ENCODE peak calls at places on chromosome 9, in ten cellular contexts. T, W, F, N, M, Q, X, V, B and S are unnamed samples.

GRCh38 chr9:136672431-136673087 is 9.8 kb downstream of the EGFL7 start:
- DNase-seq in T (no peak), W (no peak), F (no peak), N (no peak), M (no peak), Q (no peak), X (no peak), V (no peak), B (no peak), S (no peak)

GRCh38 chr9:107016383-107016782 is 153.4 kb downstream of the ZNF462 start:
- DNase-seq in T (no peak), W (no peak), F (no peak), N (no peak), M (no peak), Q (no peak), X (no peak), V (no peak), B (no peak), S (no peak)

GRCh38 chr9:130213898-130214761 is 41.9 kb downstream of the NCS1 start:
- DNase-seq in T (no peak), W (no peak), F (no peak), N (no peak), M (no peak), Q (no peak), X (no peak), V (no peak), B (no peak), S (no peak)

GRCh38 chr9:134377976-134378375 is 51.7 kb downstream of the RXRA start:
- DNase-seq in T (no peak), W (peak), F (no peak), N (no peak), M (no peak), Q (no peak), X (no peak), V (peak), B (peak), S (no peak)

GRCh38 chr9:137195525-137196220 is 4.9 kb downstream of the TPRN start:
- DNase-seq in T (no peak), W (peak), F (no peak), N (no peak), M (no peak), Q (no peak), X (no peak), V (no peak), B (no peak), S (no peak)

GRCh38 chr9:113589890-113590289 is 126.4 kb downstream of the RGS3 start:
- DNase-seq in T (peak), W (no peak), F (peak), N (peak), M (no peak), Q (no peak), X (peak), V (no peak), B (peak), S (no peak)

GRCh38 chr9:30774326-30774725 is 1610.1 kb upstream of the ACO1 start:
- DNase-seq in T (peak), W (no peak), F (no peak), N (no peak), M (no peak), Q (no peak), X (no peak), V (no peak), B (no peak), S (peak)

GRCh38 chr9:88694625-88695024 is 159.6 kb downstream of the NXNL2 start:
- DNase-seq in T (peak), W (no peak), F (peak), N (no peak), M (no peak), Q (no peak), X (no peak), V (no peak), B (no peak), S (no peak)

GRCh38 chr9:134152488-134152887 is 11.9 kb downstream of the RNU6ATAC start:
- DNase-seq in T (no peak), W (no peak), F (no peak), N (no peak), M (no peak), Q (no peak), X (no peak), V (no peak), B (no peak), S (no peak)

GRCh38 chr9:81871695-81872094 is 56.5 kb upstream of the SPATA31D4 start:
- DNase-seq in T (peak), W (no peak), F (peak), N (no peak), M (no peak), Q (no peak), X (no peak), V (peak), B (peak), S (no peak)

GRCh38 chr9:119078015-119078414 is 291.2 kb downstream of the BRINP1 start:
- DNase-seq in T (no peak), W (no peak), F (no peak), N (no peak), M (no peak), Q (no peak), X (no peak), V (no peak), B (no peak), S (no peak)

GRCh38 chr9:92564982-92565381 is 29.2 kb upstream of the ECM2 start:
- DNase-seq in T (no peak), W (no peak), F (peak), N (no peak), M (no peak), Q (no peak), X (no peak), V (no peak), B (no peak), S (no peak)

GRCh38 chr9:113516840-113517577 is 53.5 kb downstream of the RGS3 start:
- DNase-seq in T (no peak), W (peak), F (peak), N (peak), M (peak), Q (peak), X (peak), V (no peak), B (peak), S (peak)

GRCh38 chr9:128702949-128703615 is 779 bp downstream of the PKN3 start:
- DNase-seq in T (no peak), W (no peak), F (no peak), N (no peak), M (no peak), Q (peak), X (no peak), V (peak), B (no peak), S (peak)

GRCh38 chr9:126839301-126839700 is 21.1 kb upstream of the ZBTB34 start:
- DNase-seq in T (no peak), W (no peak), F (no peak), N (no peak), M (no peak), Q (no peak), X (no peak), V (no peak), B (no peak), S (no peak)

GRCh38 chr9:93262537-93263310 is 78.8 kb downstream of the WNK2 start:
- DNase-seq in T (no peak), W (no peak), F (no peak), N (no peak), M (no peak), Q (no peak), X (no peak), V (no peak), B (no peak), S (peak)

GRCh38 chr9:37284631-37285030 is 137.9 kb upstream of the GRHPR start:
- DNase-seq in T (no peak), W (no peak), F (no peak), N (no peak), M (no peak), Q (no peak), X (no peak), V (no peak), B (no peak), S (no peak)

GRCh38 chr9:108637340-108637739 is 218.4 kb downstream of the ACTL7B start:
- DNase-seq in T (no peak), W (no peak), F (no peak), N (no peak), M (no peak), Q (no peak), X (no peak), V (no peak), B (no peak), S (no peak)

GRCh38 chr9:22238809-22239684 is 207.6 kb upstream of the DMRTA1 start:
- DNase-seq in T (peak), W (no peak), F (peak), N (no peak), M (no peak), Q (peak), X (no peak), V (peak), B (peak), S (no peak)

GRCh38 chr9:81375461-81376100 is 313.8 kb downstream of the TLE1 start:
- DNase-seq in T (peak), W (no peak), F (no peak), N (no peak), M (no peak), Q (no peak), X (no peak), V (no peak), B (no peak), S (no peak)

GRCh38 chr9:61666310-61666709 is 476.5 kb downstream of the SPATA31A7 start:
- DNase-seq in T (no peak), W (peak), F (no peak), N (no peak), M (no peak), Q (no peak), X (no peak), V (no peak), B (no peak), S (no peak)

GRCh38 chr9:89676281-89676680 is 71.5 kb downstream of the GADD45G start:
- DNase-seq in T (no peak), W (peak), F (no peak), N (no peak), M (no peak), Q (no peak), X (no peak), V (no peak), B (no peak), S (no peak)

GRCh38 chr9:135023389-135023788 is 64.1 kb upstream of the OLFM1 start:
- DNase-seq in T (peak), W (no peak), F (peak), N (no peak), M (no peak), Q (no peak), X (no peak), V (no peak), B (no peak), S (no peak)

GRCh38 chr9:105157178-105157583 is 87.3 kb upstream of the SLC44A1 start:
- DNase-seq in T (peak), W (peak), F (peak), N (peak), M (no peak), Q (peak), X (peak), V (peak), B (peak), S (peak)

GRCh38 chr9:74570879-74571512 is 73.9 kb downstream of the RORB start:
- DNase-seq in T (peak), W (no peak), F (peak), N (no peak), M (no peak), Q (peak), X (no peak), V (peak), B (peak), S (peak)

GRCh38 chr9:114181583-114182409 is 26.5 kb downstream of the COL27A1 start:
- DNase-seq in T (no peak), W (no peak), F (no peak), N (no peak), M (no peak), Q (no peak), X (no peak), V (no peak), B (no peak), S (no peak)

GRCh38 chr9:38417003-38417965 is 7.0 kb downstream of the IGFBPL1 start:
- DNase-seq in T (peak), W (peak), F (peak), N (no peak), M (no peak), Q (peak), X (no peak), V (peak), B (no peak), S (peak)

GRCh38 chr9:132141948-132142594 is 19.8 kb upstream of the NTNG2 start:
- DNase-seq in T (no peak), W (no peak), F (no peak), N (no peak), M (no peak), Q (no peak), X (no peak), V (peak), B (no peak), S (no peak)

GRCh38 chr9:114061830-114062474 is 16.1 kb downstream of the AMBP start:
- DNase-seq in T (no peak), W (no peak), F (no peak), N (no peak), M (no peak), Q (no peak), X (no peak), V (no peak), B (no peak), S (no peak)

GRCh38 chr9:135887585-135888050 is 19.7 kb downstream of the CAMSAP1 start:
- DNase-seq in T (no peak), W (no peak), F (no peak), N (no peak), M (peak), Q (peak), X (peak), V (no peak), B (no peak), S (peak)

GRCh38 chr9:126154869-126155268 is 171.8 kb upstream of the MVB12B start:
- DNase-seq in T (no peak), W (no peak), F (no peak), N (no peak), M (no peak), Q (no peak), X (no peak), V (no peak), B (no peak), S (no peak)

GRCh38 chr9:137053944-137054931 is at the start of gene ENTPD2:
- DNase-seq in T (no peak), W (peak), F (no peak), N (no peak), M (no peak), Q (peak), X (no peak), V (no peak), B (no peak), S (peak)

GRCh38 chr9:17962747-17963146 is 383.9 kb downstream of the SH3GL2 start:
- DNase-seq in T (no peak), W (peak), F (no peak), N (no peak), M (no peak), Q (no peak), X (no peak), V (no peak), B (no peak), S (no peak)

GRCh38 chr9:120894404-120895226 is 17.6 kb upstream of the PHF19 start:
- DNase-seq in T (no peak), W (no peak), F (peak), N (no peak), M (no peak), Q (no peak), X (no peak), V (no peak), B (no peak), S (no peak)

GRCh38 chr9:5895782-5896181 is 5.1 kb downstream of the MLANA start:
- DNase-seq in T (peak), W (no peak), F (no peak), N (no peak), M (no peak), Q (no peak), X (no peak), V (no peak), B (no peak), S (no peak)

GRCh38 chr9:92180669-92181181 is 65.5 kb upstream of the SPTLC1 start:
- DNase-seq in T (no peak), W (no peak), F (peak), N (no peak), M (no peak), Q (peak), X (no peak), V (no peak), B (peak), S (no peak)